ENCODE peak calls at places on chromosomes 2 and 18, in four cellular contexts. V is SK-N-SH, G is H1, A is K562. J is an unnamed sample.

GRCh38 chr18:45328271-45328670 is 287.0 kb upstream of the SLC14A2 start:
- DNase-seq in G (no peak), A (no peak), V (no peak), J (no peak)

GRCh38 chr2:190277234-190278112 is 42.2 kb downstream of the HIBCH start:
- DNase-seq in V (peak), A (peak), G (no peak), J (no peak)

GRCh38 chr2:191995285-191995684 is 148.4 kb upstream of the CAVIN2 start:
- DNase-seq in V (no peak), A (no peak), G (no peak), J (no peak)

GRCh38 chr18:32735781-32736180 is 37.0 kb downstream of the KLHL14 start:
- DNase-seq in V (no peak), G (no peak), A (no peak), J (no peak)

GRCh38 chr18:56221195-56222065 is 417.0 kb downstream of the TXNL1 start:
- DNase-seq in V (no peak), G (no peak), A (no peak), J (no peak)

GRCh38 chr2:57278451-57278850 is 768.2 kb upstream of the VRK2 start:
- DNase-seq in G (no peak), A (no peak), V (no peak), J (no peak)

GRCh38 chr2:204027105-204027504 is 90.5 kb downstream of the ICOS start:
- DNase-seq in V (no peak), A (no peak), G (no peak), J (no peak)

GRCh38 chr2:140863713-140864112 is 1267.1 kb downstream of the LRP1B start:
- DNase-seq in G (no peak), A (peak), V (peak), J (peak)

GRCh38 chr2:166539340-166540162 is 45.5 kb upstream of the SCN7A start:
- DNase-seq in V (peak), G (no peak), A (peak), J (peak)

GRCh38 chr2:234378440-234378839 is 118.4 kb downstream of the ARL4C start:
- DNase-seq in V (no peak), A (no peak), G (no peak), J (no peak)

GRCh38 chr2:230512955-230513748 is 97.2 kb downstream of the SP100 start:
- DNase-seq in V (no peak), A (no peak), G (no peak), J (no peak)

GRCh38 chr18:23703057-23703986 is 14.1 kb downstream of the LAMA3 start:
- DNase-seq in G (no peak), A (peak), V (peak), J (peak)

GRCh38 chr18:29841631-29842030 is 1200.9 kb downstream of the DSC3 start:
- DNase-seq in A (no peak), V (no peak), G (no peak), J (no peak)

GRCh38 chr2:27929916-27930486 is 39.5 kb downstream of the BABAM2 start:
- DNase-seq in V (no peak), G (no peak), A (no peak), J (no peak)

GRCh38 chr18:5388896-5389295 is 93.4 kb upstream of the ZBTB14 start:
- DNase-seq in V (no peak), G (no peak), A (no peak), J (no peak)

GRCh38 chr2:240224676-240225075 is 84.2 kb upstream of the OTOS start:
- DNase-seq in V (no peak), G (no peak), A (no peak), J (no peak)

GRCh38 chr2:211216221-211216620 is 659.8 kb downstream of the CPS1 start:
- DNase-seq in G (no peak), V (no peak), A (no peak), J (no peak)

GRCh38 chr2:218343591-218343990 is 13.1 kb upstream of the CATIP start:
- DNase-seq in A (no peak), V (no peak), G (no peak), J (no peak)

GRCh38 chr18:74310411-74310810 is 5.2 kb upstream of the C18orf63 start:
- DNase-seq in A (no peak), V (no peak), G (no peak), J (no peak)
- TF ChIP-seq GABPA in A (no peak), V (no peak), G (no peak), J (no peak)

GRCh38 chr2:196336206-196336605 is 164.8 kb upstream of the STK17B start:
- DNase-seq in A (no peak), V (no peak), G (no peak), J (no peak)
- TF ChIP-seq POLR2AphosphoS5 in A (no peak), V (no peak), G (no peak), J (no peak)

GRCh38 chr18:12744103-12744502 is 41.3 kb downstream of the PSMG2 start:
- DNase-seq in V (peak), A (peak), G (no peak), J (peak)
- TF ChIP-seq GABPA in V (no peak), A (no peak), G (no peak), J (no peak)

GRCh38 chr2:96305091-96305978 is at the start of gene SNRNP200:
- DNase-seq in V (peak), A (peak), G (peak), J (peak)
- TF ChIP-seq POLR2AphosphoS5 in V (peak), A (peak), G (peak), J (peak)

GRCh38 chr2:227207573-227207972 is 43.1 kb downstream of the COL4A3 start:
- DNase-seq in A (no peak), V (no peak), G (no peak), J (no peak)

GRCh38 chr2:227206406-227206805 is 42.0 kb downstream of the COL4A3 start:
- DNase-seq in A (no peak), V (no peak), G (no peak), J (no peak)

GRCh38 chr2:227201806-227202205 is 37.4 kb downstream of the COL4A3 start:
- DNase-seq in V (no peak), G (no peak), A (no peak), J (no peak)

GRCh38 chr2:227205701-227206100 is 41.3 kb downstream of the COL4A3 start:
- DNase-seq in A (no peak), G (no peak), V (no peak), J (no peak)

DNA sequence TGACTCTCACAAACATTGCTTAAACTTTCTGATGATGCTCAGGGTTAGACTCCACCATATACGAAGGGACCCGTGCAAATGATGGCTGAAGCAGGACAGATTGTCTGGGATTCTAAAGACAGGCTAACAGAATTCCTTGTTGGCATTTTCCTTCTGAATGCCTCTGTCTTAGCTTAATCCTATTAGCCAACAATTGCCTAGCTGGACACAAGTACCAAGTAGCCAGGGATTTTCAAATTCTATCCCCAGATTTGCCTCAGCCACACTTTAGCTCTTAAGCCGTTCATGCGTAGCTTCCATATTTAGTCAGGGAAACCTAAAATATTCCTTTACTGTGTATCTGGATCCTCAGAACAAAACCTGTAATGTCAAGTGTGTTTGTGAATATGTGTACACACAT is 40.0 kb downstream of the COL4A3 start:
- DNase-seq in V (no peak), G (no peak), A (no peak), J (no peak)
- TF ChIP-seq GABPA in V (no peak), G (no peak), A (no peak), J (no peak)

GRCh38 chr2:225038076-225038571 is 4.1 kb downstream of the DOCK10 start:
- DNase-seq in V (no peak), G (no peak), A (no peak), J (no peak)

GRCh38 chr2:225041871-225042799 is at the start of gene DOCK10:
- DNase-seq in V (peak), A (no peak), G (peak), J (peak)

GRCh38 chr2:225042800-225043167 is 516 bp upstream of the DOCK10 start:
- DNase-seq in V (no peak), G (peak), A (no peak), J (no peak)

GRCh38 chr2:225040862-225041209 is 1.4 kb downstream of the DOCK10 start:
- DNase-seq in G (no peak), A (no peak), V (peak), J (no peak)

DNA sequence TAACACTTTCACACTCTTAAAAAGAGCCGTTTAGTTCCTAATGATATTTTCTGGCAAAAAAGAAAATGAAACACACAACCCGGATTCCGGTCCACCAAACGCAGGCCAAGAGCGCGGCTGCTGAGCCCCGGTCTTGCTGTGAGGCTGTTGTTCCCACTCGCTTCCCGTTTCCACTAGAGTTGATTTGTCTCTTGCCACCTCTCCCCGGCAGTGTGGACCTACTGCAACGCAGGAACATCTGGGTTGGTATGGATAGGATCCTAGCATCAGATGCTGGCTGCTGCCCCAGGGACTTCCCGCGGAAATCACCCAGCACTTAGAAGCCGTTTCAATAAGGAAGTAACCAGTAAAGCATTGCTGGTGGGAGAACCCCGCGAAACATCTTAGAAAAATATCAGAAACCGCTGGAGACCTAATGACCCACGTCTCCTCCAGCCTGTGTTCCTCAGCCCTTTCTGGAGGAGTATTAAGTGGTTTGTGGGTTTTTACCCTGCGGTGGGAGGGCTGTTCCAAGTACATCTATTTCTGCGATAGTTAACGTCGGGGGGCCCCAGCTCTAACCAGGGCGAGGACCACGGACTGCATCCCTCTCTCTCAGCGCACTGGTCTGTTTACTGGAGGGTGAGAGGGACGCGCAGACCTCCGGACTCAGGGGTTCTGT is 928 bp downstream of the DOCK10 start:
- DNase-seq in V (peak), G (peak), A (no peak), J (no peak)
- TF ChIP-seq POLR2AphosphoS5 in V (no peak), G (no peak), A (no peak), J (no peak)

GRCh38 chr2:207836526-207837133 is 66.9 kb upstream of the FZD5 start:
- DNase-seq in G (peak), A (peak), V (no peak), J (no peak)
- TF ChIP-seq GABPA in G (no peak), A (no peak), V (no peak), J (no peak)